ENCODE peak calls at places on chromosomes 11 and 22, in four cellular contexts. V is activated CD4-positive, alpha-beta T cell treated with anti-CD3 and anti-CD28 coated beads, Interleukin-2, amount 50 U/mL, for 1 hour; L is GM18507; N is epithelial cell of proximal tubule. P is an unnamed sample.

GRCh38 chr11:79055866-79056632 is 384.8 kb downstream of the TENM4 start:
- DNase-seq in N (no peak), V (no peak), L (no peak), P (no peak)

GRCh38 chr11:44380820-44381219 is 70.9 kb upstream of the ALX4 start:
- DNase-seq in L (no peak), N (no peak), V (no peak), P (no peak)

GRCh38 chr11:75839851-75840250 is 24.8 kb downstream of the UVRAG start:
- DNase-seq in L (no peak), V (no peak), N (no peak), P (no peak)

GRCh38 chr22:39524753-39525657 is 4.6 kb downstream of the ATF4 start:
- DNase-seq in L (no peak), N (no peak), V (no peak), P (no peak)

GRCh38 chr11:45149483-45150056 is 3.1 kb downstream of the PRDM11 start:
- DNase-seq in L (no peak), N (no peak), V (no peak), P (no peak)

GRCh38 chr22:39463931-39464390 is 7.1 kb downstream of the MGAT3 start:
- DNase-seq in N (peak), V (no peak), L (no peak), P (no peak)

GRCh38 chr11:109026891-109027489 is 362.1 kb downstream of the DDX10 start:
- DNase-seq in N (no peak), L (no peak), V (no peak), P (no peak)

GRCh38 chr11:23405350-23405937 is 545.2 kb upstream of the CCDC179 start:
- DNase-seq in N (no peak), V (no peak), L (no peak), P (no peak)

GRCh38 chr11:102225689-102226562 is 91.4 kb upstream of the BIRC3 start:
- DNase-seq in L (no peak), V (no peak), N (peak), P (no peak)

GRCh38 chr22:39070186-39070585 is 6.9 kb upstream of the APOBEC3G start:
- DNase-seq in L (no peak), N (no peak), V (no peak), P (no peak)

GRCh38 chr11:13720940-13721339 is 52.5 kb downstream of the FAR1 start:
- DNase-seq in N (no peak), L (no peak), V (no peak), P (no peak)

GRCh38 chr22:21646608-21647590 is 4.8 kb downstream of the SDF2L1 start:
- DNase-seq in N (peak), L (no peak), V (peak), P (peak)

P was measured in NCI-H187 treated with DMSO at 0.1 percent for 48 hours.